ENCODE peak calls at places on chromosome 4, in seven cellular contexts. N is T-helper 9 cell; Y is progenitor cell of endocrine pancreas; A is activated CD4-positive, alpha-beta T cell treated with anti-CD3 and anti-CD28 coated beads, Interleukin-2, amount 50 U/mL, for 48 hours; K is PC-3; O is cardiac fibroblast; H is posterior cingulate gyrus. X is an unnamed sample.
A peak's percentile ranks its signal among the peaks of the same experiment; 100 is the strongest.

GRCh38 chr4:123379392-123379791 is 17.2 kb upstream of the SPRY1 start:
- DNase-seq in O (peak; percentile 28), A (no peak), H (no peak), Y (no peak), K (no peak), N (no peak), X (no peak)

GRCh38 chr4:184689681-184690080 is 40.1 kb downstream of the PRIMPOL start:
- DNase-seq in A (no peak), K (no peak), H (no peak), N (no peak), O (no peak), Y (no peak), X (no peak)

GRCh38 chr4:20195071-20195885 is 56.4 kb upstream of the SLIT2 start:
- DNase-seq in O (peak; percentile 64), A (no peak), Y (no peak), N (no peak), H (no peak), K (peak; percentile 83), X (no peak)

GRCh38 chr4:94304365-94304971 is 38.2 kb downstream of the HPGDS start:
- DNase-seq in Y (no peak), N (no peak), A (no peak), H (no peak), K (peak; percentile 60), O (peak; percentile 71), X (no peak)

GRCh38 chr4:8732681-8733243 is 138.9 kb downstream of the HMX1 start:
- DNase-seq in H (no peak), O (no peak), A (no peak), N (no peak), Y (no peak), K (no peak), X (no peak)

GRCh38 chr4:23266401-23266800 is 573.7 kb downstream of the GBA3 start:
- DNase-seq in Y (no peak), H (no peak), K (no peak), O (no peak), A (no peak), N (no peak), X (no peak)

GRCh38 chr4:74205559-74205958 is 47.6 kb downstream of the MTHFD2L start:
- DNase-seq in O (no peak), N (no peak), Y (no peak), A (no peak), K (no peak), H (no peak), X (peak; percentile 34)

GRCh38 chr4:6331018-6331417 is 61.4 kb downstream of the WFS1 start:
- DNase-seq in N (peak; percentile 7), K (peak; percentile 47), Y (no peak), A (peak; percentile 24), H (peak; percentile 76), O (peak; percentile 47), X (no peak)

GRCh38 chr4:13928214-13928613 is 300.7 kb upstream of the BOD1L1 start:
- DNase-seq in K (no peak), N (no peak), A (no peak), O (no peak), H (no peak), Y (no peak), X (no peak)

GRCh38 chr4:141826260-141826659 is 189.9 kb downstream of the IL15 start:
- DNase-seq in A (no peak), O (no peak), Y (no peak), H (no peak), N (no peak), K (no peak), X (no peak)

GRCh38 chr4:36054750-36055467 is 189.4 kb downstream of the ARAP2 start:
- DNase-seq in A (no peak), N (no peak), Y (no peak), O (no peak), K (peak; percentile 16), H (no peak), X (no peak)

GRCh38 chr4:188408244-188409067 is 269.2 kb downstream of the TRIML1 start:
- DNase-seq in N (no peak), O (peak; percentile 75), A (no peak), H (no peak), Y (no peak), K (no peak), X (no peak)

GRCh38 chr4:125486354-125486753 is 171.6 kb downstream of the FAT4 start:
- DNase-seq in Y (no peak), K (no peak), N (no peak), A (no peak), H (no peak), O (no peak), X (peak; percentile 46)

X was measured in NCI-H524.